ENCODE peak calls at places on chromosome 4, in seven cellular contexts. I is trophoblast cell, M is mesenchymal stem cell, Z is IMR-90, R is H1, L is H9, P is neuronal stem cell. F is an unnamed sample. For H3K4me1, the result is how much of the 10 kb centered on the place peaks cover.

GRCh38 chr4:108193891-108194672 is 25.4 kb upstream of the LEF1 start:
- DNase-seq in L (peak), P (no peak), Z (no peak), R (no peak), I (peak), M (peak), F (peak)

GRCh38 chr4:112266823-112267222 is 18.9 kb downstream of the TIFA start:
- DNase-seq in I (peak), Z (peak), M (peak), L (no peak), R (no peak), P (no peak), F (no peak)

GRCh38 chr4:146330392-146330791 is 116.1 kb downstream of the REELD1 start:
- DNase-seq in I (no peak), L (no peak), P (no peak), R (no peak), M (no peak), Z (peak), F (no peak)

GRCh38 chr4:118139241-118139640 is 105.0 kb downstream of the NDST3 start:
- DNase-seq in I (no peak), L (no peak), R (no peak), P (no peak), M (no peak), Z (no peak), F (no peak)

GRCh38 chr4:95556460-95556859 is 7.7 kb upstream of the UNC5C start:
- DNase-seq in P (no peak), L (no peak), M (peak), R (no peak), Z (no peak), I (no peak), F (peak)

GRCh38 chr4:78876568-78877320 is 62.5 kb downstream of the PAQR3 start:
- DNase-seq in R (no peak), L (no peak), I (peak), M (no peak), P (no peak), Z (peak), F (no peak)

GRCh38 chr4:123505457-123506310 is 109.1 kb downstream of the SPRY1 start:
- DNase-seq in R (peak), M (peak), Z (peak), I (peak), L (peak), P (peak), F (peak)

GRCh38 chr4:180636696-180637095 is 1606.5 kb upstream of the TENM3 start:
- DNase-seq in L (no peak), I (no peak), R (no peak), Z (peak), M (peak), P (no peak), F (no peak)

GRCh38 chr4:20624783-20625364 is 75.4 kb upstream of the PACRGL start:
- DNase-seq in M (no peak), R (no peak), I (no peak), P (no peak), L (no peak), Z (peak), F (no peak)

GRCh38 chr4:112751447-112751846 is 114.5 kb downstream of the LARP7 start:
- DNase-seq in M (no peak), P (no peak), R (no peak), L (peak), Z (no peak), I (peak), F (peak)

GRCh38 chr4:184313710-184314659 is 96.3 kb upstream of the ENPP6 start:
- DNase-seq in I (peak), R (peak), Z (no peak), L (peak), P (no peak), M (no peak), F (no peak)

GRCh38 chr4:156686120-156686519 is 285.5 kb downstream of the PDGFC start:
- DNase-seq in I (peak), L (no peak), Z (peak), P (no peak), R (no peak), M (peak), F (no peak)

GRCh38 chr4:175954685-175955084 is 111.0 kb upstream of the WDR17 start:
- DNase-seq in R (no peak), L (no peak), M (no peak), Z (no peak), P (no peak), I (peak), F (no peak)

GRCh38 chr4:72909461-72909860 is 160.1 kb downstream of the COX18 start:
- DNase-seq in M (no peak), R (peak), Z (no peak), P (no peak), I (peak), L (peak), F (peak)

GRCh38 chr4:4392501-4393183 is 5.7 kb downstream of the NSG1 start:
- DNase-seq in M (peak), L (no peak), I (no peak), P (no peak), Z (no peak), R (no peak), F (no peak)

GRCh38 chr4:152936446-152937279 is 540 bp downstream of the FHDC1 start:
- DNase-seq in M (peak), R (peak), P (peak), Z (peak), I (peak), L (peak), F (peak)

GRCh38 chr4:6200922-6201362 is 593 bp upstream of the JAKMIP1 start:
- DNase-seq in I (no peak), R (no peak), P (no peak), L (no peak), Z (no peak), M (no peak), F (peak)

GRCh38 chr4:75547647-75548387 is 8.0 kb upstream of the ODAPH start:
- DNase-seq in L (no peak), P (no peak), R (no peak), Z (peak), I (peak), M (peak), F (no peak)

GRCh38 chr4:84855774-84856173 is 110.7 kb downstream of the WDFY3 start:
- DNase-seq in M (no peak), Z (no peak), L (no peak), R (no peak), P (no peak), I (no peak), F (no peak)

GRCh38 chr4:171583790-171584189 is 229.4 kb upstream of the GALNTL6 start:
- DNase-seq in P (no peak), L (no peak), M (no peak), R (no peak), Z (no peak), I (no peak), F (no peak)

GRCh38 chr4:76615999-76616398 is 181.0 kb downstream of the SHROOM3 start:
- DNase-seq in L (no peak), Z (no peak), M (no peak), R (no peak), P (no peak), I (no peak), F (no peak)

GRCh38 chr4:183154701-183155391 is 55.8 kb downstream of the WWC2 start:
- DNase-seq in P (no peak), R (no peak), L (no peak), M (no peak), Z (peak), I (no peak), F (peak)

GRCh38 chr4:82043081-82043808 is 330.5 kb downstream of the HNRNPD start:
- DNase-seq in Z (no peak), M (no peak), L (peak), R (peak), I (peak), P (no peak), F (peak)

GRCh38 chr4:138455097-138455496 is 212.9 kb upstream of the SLC7A11 start:
- DNase-seq in L (peak), R (no peak), M (no peak), P (no peak), I (no peak), Z (no peak), F (peak)

GRCh38 chr4:40908702-40909362 is 159.1 kb downstream of the NSUN7 start:
- DNase-seq in Z (peak), L (peak), R (peak), I (peak), M (peak), P (peak), F (peak)

GRCh38 chr4:98199247-98199646 is 56.0 kb upstream of the STPG2 start:
- DNase-seq in P (no peak), R (no peak), Z (no peak), I (no peak), M (no peak), L (no peak), F (no peak)

GRCh38 chr4:95549246-95550138 is 719 bp upstream of the UNC5C start:
- DNase-seq in Z (peak), R (peak), P (peak), M (peak), L (peak), I (peak), F (peak)

DNA sequence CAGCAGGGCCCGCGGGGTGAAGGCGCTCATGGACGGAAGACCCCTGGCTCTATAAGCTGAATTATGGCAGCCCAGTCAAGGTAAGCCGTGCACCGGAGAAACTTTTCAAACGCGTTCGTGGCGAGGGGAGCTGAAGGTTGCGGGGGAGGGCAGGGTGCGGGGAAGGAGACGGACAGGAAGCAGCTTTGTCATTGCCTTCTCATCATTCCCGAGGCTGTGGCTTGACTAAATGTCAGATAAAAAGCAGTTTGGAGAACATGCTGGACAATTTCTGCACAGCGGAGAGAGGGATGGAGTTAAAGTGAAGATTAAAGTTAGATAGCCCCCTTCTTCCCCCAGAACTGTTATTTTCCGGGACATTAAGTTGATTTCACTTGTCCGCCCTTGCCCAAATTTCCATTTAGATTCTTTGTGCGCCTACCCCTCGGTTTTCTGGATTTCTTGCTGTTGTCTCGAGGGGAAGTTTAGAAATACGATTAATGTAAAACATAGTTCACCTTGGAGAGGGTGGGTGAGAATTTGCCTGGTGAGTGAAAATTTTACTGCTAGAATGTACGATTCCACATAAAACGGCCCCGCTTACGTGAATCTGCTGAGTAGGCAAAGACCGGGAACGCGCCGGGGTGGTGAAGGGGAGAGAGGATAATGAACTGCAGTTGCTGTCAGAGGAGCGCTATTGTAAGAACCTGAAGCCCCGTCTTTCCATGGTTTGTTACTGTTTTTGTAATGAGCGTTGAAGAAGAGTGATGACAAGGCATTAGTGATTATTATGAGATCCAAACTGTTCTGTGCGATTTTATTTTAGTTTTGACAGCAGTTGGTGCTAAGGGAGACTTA is 72.8 kb downstream of the AFF1 start:
- DNase-seq in M (peak), Z (peak), R (no peak), L (no peak), P (peak), I (peak), F (peak)
- H3K4me1 ChIP-seq in M (under half), Z (under half), R (under half), L (under half), P (under half), I (under half), F (under half)

GRCh38 chr4:22487333-22487732 is 28.5 kb downstream of the ADGRA3 start:
- DNase-seq in M (no peak), L (no peak), I (no peak), R (no peak), P (no peak), Z (no peak), F (no peak)
- H3K4ac ChIP-seq in M (no peak), L (no peak), I (no peak), R (no peak), P (no peak), Z (no peak), F (no peak)

GRCh38 chr4:22554670-22555069 is 38.8 kb upstream of the ADGRA3 start:
- DNase-seq in R (no peak), Z (no peak), I (no peak), P (no peak), M (no peak), L (no peak), F (no peak)
- H3K9ac ChIP-seq in R (no peak), Z (no peak), I (no peak), P (no peak), M (no peak), L (no peak), F (no peak)

GRCh38 chr4:99853993-99854392 is 37.4 kb downstream of the DAPP1 start:
- DNase-seq in L (no peak), P (no peak), M (no peak), Z (no peak), R (no peak), I (no peak), F (no peak)
- H3K4me1 ChIP-seq in L (under half), P (under half), M (under half), Z (under half), R (under half), I (under half), F (under half)

GRCh38 chr4:2961411-2962098 is 1.7 kb downstream of the NOP14 start:
- DNase-seq in Z (no peak), M (peak), I (peak), L (peak), R (no peak), P (peak), F (peak)
- H3K4ac ChIP-seq in Z (no peak), M (no peak), I (no peak), L (no peak), R (no peak), P (no peak), F (no peak)

GRCh38 chr4:38177792-38178665 is 217.8 kb downstream of the PTTG2 start:
- DNase-seq in Z (no peak), M (no peak), L (no peak), I (no peak), P (no peak), R (no peak), F (no peak)

GRCh38 chr4:38179690-38180299 is 219.6 kb downstream of the PTTG2 start:
- DNase-seq in R (peak), P (peak), L (peak), M (peak), Z (peak), I (peak), F (peak)

GRCh38 chr4:38174811-38175210 is 214.6 kb downstream of the PTTG2 start:
- DNase-seq in I (peak), L (no peak), M (no peak), R (no peak), P (no peak), Z (peak), F (no peak)

GRCh38 chr4:38178666-38178995 is 218.4 kb downstream of the PTTG2 start:
- DNase-seq in I (no peak), L (no peak), P (no peak), M (no peak), Z (no peak), R (no peak), F (no peak)

GRCh38 chr4:38177035-38177791 is 217.0 kb downstream of the PTTG2 start:
- DNase-seq in Z (peak), I (no peak), R (no peak), L (no peak), P (no peak), M (no peak), F (no peak)
- H3K9ac ChIP-seq in Z (no peak), I (no peak), R (no peak), L (no peak), P (no peak), M (peak), F (no peak)